ENCODE peak calls at places on chromosomes 11 and 22, in six cellular contexts. E, N, D, C, Z and F are unnamed samples.
A peak's percentile ranks its signal among the peaks of the same experiment; 100 is the strongest.

GRCh38 chr11:133845413-133845812 is at the start of gene SPATA19:
- DNase-seq in E (no peak), D (no peak), Z (no peak), C (no peak), N (no peak), F (no peak)

GRCh38 chr11:27253200-27253599 is 109.8 kb downstream of the CCDC34 start:
- DNase-seq in E (no peak), N (no peak), Z (no peak), C (no peak), D (no peak), F (no peak)

GRCh38 chr11:96105197-96105895 is 181.4 kb upstream of the MTMR2 start:
- DNase-seq in N (no peak), Z (no peak), E (no peak), D (no peak), C (peak; percentile 59), F (no peak)

GRCh38 chr11:44770401-44770800 is 43.6 kb downstream of the TSPAN18 start:
- DNase-seq in E (no peak), D (no peak), C (no peak), Z (no peak), N (no peak), F (no peak)

GRCh38 chr11:119888119-119888518 is 159.1 kb upstream of the NECTIN1 start:
- DNase-seq in N (no peak), C (no peak), E (no peak), Z (no peak), D (no peak), F (no peak)

GRCh38 chr22:31286360-31287255 is 5.7 kb downstream of the PIK3IP1 start:
- DNase-seq in E (no peak), N (no peak), D (no peak), C (no peak), Z (no peak), F (no peak)

GRCh38 chr11:30914143-30914762 is 328.1 kb upstream of the MPPED2 start:
- DNase-seq in N (no peak), C (peak; percentile 16), Z (peak; percentile 58), E (no peak), D (no peak), F (peak; percentile 1)

GRCh38 chr11:1289211-1289935 is 20.1 kb downstream of the TOLLIP start:
- DNase-seq in C (no peak), D (no peak), E (no peak), Z (no peak), N (no peak), F (no peak)

GRCh38 chr22:39594411-39594810 is 23.9 kb downstream of the CACNA1I start:
- DNase-seq in N (no peak), E (no peak), D (no peak), C (no peak), Z (no peak), F (no peak)

GRCh38 chr22:27996529-27996925 is 77.5 kb upstream of the PITPNB start:
- DNase-seq in E (no peak), C (no peak), D (no peak), N (no peak), Z (no peak), F (no peak)

GRCh38 chr22:44448271-44448780 is 49.7 kb downstream of the RTL6 start:
- DNase-seq in N (no peak), Z (no peak), D (no peak), C (no peak), E (no peak), F (no peak)

DNA sequence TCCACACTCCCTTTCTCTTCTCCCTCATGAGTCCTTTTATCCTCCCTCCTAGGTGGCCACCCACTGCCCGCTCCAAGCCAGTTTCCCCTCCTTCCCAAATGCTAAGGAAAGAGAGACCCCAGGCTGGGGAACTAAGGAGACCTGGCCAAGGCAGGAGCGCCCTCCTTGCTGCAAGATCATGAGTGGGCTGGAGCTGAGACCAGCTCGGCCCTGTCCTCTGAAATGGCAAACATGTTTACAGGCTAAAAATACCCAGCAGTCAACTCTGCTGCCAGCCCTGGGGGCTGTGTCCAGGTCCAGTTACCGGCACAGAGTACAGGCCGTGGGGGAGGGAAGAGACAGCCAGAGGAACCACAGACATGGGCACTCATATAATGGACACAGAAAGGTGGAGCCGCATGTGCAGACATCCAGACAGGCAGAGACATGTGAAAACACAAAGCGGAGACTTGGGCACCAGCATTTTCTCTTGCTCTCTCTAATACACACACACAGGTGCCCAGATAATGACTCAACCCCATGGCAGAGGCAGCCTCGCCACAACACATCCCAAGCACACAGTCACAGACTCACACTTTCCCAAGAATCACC is 1.2 kb upstream of the AHNAK start:
- DNase-seq in D (no peak), C (peak; percentile 81), E (no peak), Z (no peak), N (no peak), F (no peak)
- TF ChIP-seq POLR2A in D (no peak), C (no peak), E (no peak), Z (no peak), N (no peak), F (no peak)

DNA sequence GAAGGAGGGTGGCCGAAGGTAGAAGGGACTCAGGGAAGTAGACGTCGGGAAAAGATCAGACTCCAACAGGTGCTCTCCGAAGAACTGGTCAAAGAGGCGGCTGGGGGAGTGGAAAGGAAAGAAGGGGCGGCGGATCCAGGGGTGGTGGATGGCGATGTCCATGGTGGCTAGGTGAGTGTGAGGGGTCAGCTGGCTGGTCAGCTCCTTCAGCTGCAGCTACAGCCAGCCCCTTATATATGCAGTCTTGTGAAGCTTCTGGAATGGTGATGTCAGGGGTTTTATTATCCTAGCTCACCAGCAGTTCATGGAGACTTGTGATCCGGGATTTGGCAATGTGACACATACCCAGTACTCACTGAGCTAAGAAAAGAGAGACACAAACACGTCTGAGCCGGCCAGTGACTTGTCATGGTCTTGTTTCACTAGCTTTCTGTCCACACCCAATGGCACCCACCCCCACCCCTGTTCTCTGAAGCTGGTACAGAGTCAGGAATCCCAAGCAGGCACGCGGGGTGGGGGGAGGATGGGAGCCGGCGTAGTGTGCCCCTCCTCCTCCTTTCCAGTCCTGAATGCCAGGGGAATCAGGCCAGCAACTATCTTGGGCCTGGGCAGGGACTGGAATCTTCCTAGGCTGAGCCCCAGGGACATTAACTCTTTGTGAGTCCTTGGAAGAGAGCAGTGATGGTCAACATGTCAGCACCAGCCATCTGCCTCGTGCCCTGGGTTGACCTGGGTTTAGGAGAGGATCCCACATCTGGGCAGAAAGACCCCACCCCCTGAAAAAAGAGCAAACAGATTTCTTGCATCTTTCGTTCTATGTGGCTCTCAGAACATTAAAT is at the start of gene CRYAB:
- DNase-seq in Z (no peak), N (no peak), D (peak; percentile 36), E (no peak), C (peak; percentile 32), F (no peak)
- TF ChIP-seq POLR2AphosphoS5 in Z (no peak), N (no peak), D (no peak), E (no peak), C (no peak), F (no peak)

GRCh38 chr11:111730871-111731591 is 35.2 kb downstream of the PPP2R1B start:
- DNase-seq in C (no peak), Z (no peak), E (no peak), N (no peak), D (no peak), F (no peak)
- TF ChIP-seq TAF1 in C (no peak), Z (no peak), E (no peak), N (no peak), D (no peak), F (no peak)

DNA sequence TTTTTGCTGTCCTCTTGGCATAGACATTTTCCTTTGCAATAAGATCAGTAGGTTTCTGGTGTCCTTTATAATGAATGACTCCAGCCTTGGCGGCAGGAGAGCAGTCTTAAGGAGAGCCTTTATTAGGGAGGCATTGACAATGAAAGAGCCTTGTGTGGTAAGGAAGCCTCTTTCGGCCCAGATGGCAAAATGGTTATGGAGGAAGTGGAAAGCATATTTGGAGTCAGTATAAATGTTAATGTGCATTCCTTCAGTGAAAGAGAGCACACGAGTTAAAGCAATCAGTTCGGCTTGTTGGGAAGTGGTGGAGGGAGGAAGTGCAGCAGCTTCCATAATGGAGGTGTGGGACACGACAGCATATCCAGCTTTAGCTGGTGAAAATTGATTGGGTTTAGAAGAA is 18.1 kb upstream of the ANO1 start:
- DNase-seq in E (no peak), N (no peak), C (no peak), D (no peak), Z (no peak), F (no peak)
- TF ChIP-seq POLR2A in E (no peak), N (no peak), C (no peak), D (no peak), Z (no peak), F (no peak)